ENCODE peak calls at places on chromosomes 5 and 9, in six cellular contexts. Y, F, D, X, J and G are unnamed samples.

GRCh38 chr5:128566170-128566569 is 28.1 kb upstream of the FBN2 start:
- DNase-seq in Y (no peak), F (no peak), D (no peak), X (no peak), J (no peak), G (no peak)

GRCh38 chr5:174624754-174625506 is 99.5 kb upstream of the MSX2 start:
- DNase-seq in Y (no peak), F (no peak), D (no peak), X (no peak), J (no peak), G (no peak)

GRCh38 chr5:131381792-131382191 is 117.9 kb downstream of the CDC42SE2 start:
- DNase-seq in Y (no peak), F (no peak), D (no peak), X (no peak), J (no peak), G (no peak)

GRCh38 chr5:96633820-96634219 is 28.4 kb upstream of the CAST start:
- DNase-seq in Y (no peak), F (no peak), D (no peak), X (no peak), J (no peak), G (no peak)

GRCh38 chr9:70563437-70564204 is 149.2 kb upstream of the KLF9 start:
- DNase-seq in Y (no peak), F (no peak), D (no peak), X (no peak), J (no peak), G (no peak)

GRCh38 chr5:172065431-172066065 is 59.1 kb upstream of the FBXW11 start:
- DNase-seq in Y (no peak), F (no peak), D (no peak), X (no peak), J (no peak), G (no peak)

GRCh38 chr5:142506046-142506445 is 179.8 kb downstream of the FGF1 start:
- DNase-seq in Y (no peak), F (no peak), D (no peak), X (no peak), J (no peak), G (no peak)

GRCh38 chr9:16133556-16134227 is 580.8 kb downstream of the CCDC171 start:
- DNase-seq in Y (no peak), F (no peak), D (peak), X (no peak), J (peak), G (peak)

GRCh38 chr9:137266162-137266527 is 11.0 kb downstream of the NELFB start:
- DNase-seq in Y (no peak), F (no peak), D (no peak), X (no peak), J (no peak), G (no peak)

GRCh38 chr9:135736979-135737839 is 35.2 kb downstream of the KCNT1 start:
- DNase-seq in Y (no peak), F (no peak), D (no peak), X (peak), J (no peak), G (no peak)

GRCh38 chr5:14948341-14948830 is 76.8 kb upstream of the ANKH start:
- DNase-seq in Y (no peak), F (no peak), D (no peak), X (no peak), J (no peak), G (no peak)

GRCh38 chr5:137015540-137016116 is 483.5 kb downstream of the SPOCK1 start:
- DNase-seq in Y (no peak), F (no peak), D (no peak), X (no peak), J (no peak), G (no peak)

GRCh38 chr5:989961-990530 is 18.6 kb upstream of the NKD2 start:
- DNase-seq in Y (no peak), F (no peak), D (no peak), X (no peak), J (no peak), G (peak)

GRCh38 chr5:160397492-160397891 is 2.4 kb downstream of the FAM200C start:
- DNase-seq in Y (no peak), F (no peak), D (no peak), X (no peak), J (no peak), G (no peak)

GRCh38 chr5:458547-459353 is 15.8 kb downstream of the EXOC3 start:
- DNase-seq in Y (no peak), F (no peak), D (no peak), X (no peak), J (no peak), G (no peak)

GRCh38 chr9:104279535-104280215 is 185.6 kb downstream of the SMC2 start:
- DNase-seq in Y (no peak), F (no peak), D (no peak), X (no peak), J (no peak), G (no peak)

GRCh38 chr9:134367796-134368490 is 41.7 kb downstream of the RXRA start:
- DNase-seq in Y (no peak), F (no peak), D (no peak), X (no peak), J (no peak), G (no peak)

GRCh38 chr5:141208478-141208877 is at the start of gene PCDHB12:
- DNase-seq in Y (no peak), F (peak), D (no peak), X (no peak), J (no peak), G (no peak)

GRCh38 chr9:130912932-130913598 is 16.5 kb upstream of the QRFP start:
- DNase-seq in Y (no peak), F (peak), D (no peak), X (peak), J (no peak), G (peak)

GRCh38 chr9:137070906-137071275 is 534 bp upstream of the SAPCD2 start:
- DNase-seq in Y (no peak), F (no peak), D (no peak), X (peak), J (no peak), G (peak)

GRCh38 chr5:35029333-35029732 is 18.4 kb downstream of the AGXT2 start:
- DNase-seq in Y (no peak), F (no peak), D (no peak), X (no peak), J (no peak), G (no peak)

GRCh38 chr5:177116631-177117373 is 16.8 kb upstream of the NSD1 start:
- DNase-seq in Y (peak), F (peak), D (no peak), X (peak), J (no peak), G (peak)

GRCh38 chr9:37309136-37309535 is 113.4 kb upstream of the GRHPR start:
- DNase-seq in Y (no peak), F (no peak), D (no peak), X (no peak), J (peak), G (no peak)

GRCh38 chr9:1454980-1455367 is 404.8 kb downstream of the DMRT2 start:
- DNase-seq in Y (no peak), F (no peak), D (no peak), X (no peak), J (no peak), G (no peak)

GRCh38 chr9:106075568-106075967 is 381.2 kb downstream of the TMEM38B start:
- DNase-seq in Y (no peak), F (no peak), D (no peak), X (no peak), J (no peak), G (no peak)

GRCh38 chr5:173802670-173803165 is 85.4 kb upstream of the CPEB4 start:
- DNase-seq in Y (no peak), F (no peak), D (no peak), X (no peak), J (no peak), G (no peak)

GRCh38 chr9:123168526-123168925 is 99.9 kb downstream of the STRBP start:
- DNase-seq in Y (no peak), F (peak), D (no peak), X (no peak), J (no peak), G (no peak)

GRCh38 chr5:41509399-41510175 is 814 bp downstream of the PLCXD3 start:
- DNase-seq in Y (no peak), F (peak), D (no peak), X (no peak), J (no peak), G (no peak)

GRCh38 chr9:105355810-105356209 is 92.0 kb upstream of the FSD1L start:
- DNase-seq in Y (no peak), F (no peak), D (peak), X (no peak), J (no peak), G (no peak)

GRCh38 chr9:112750767-112751058 is 153 bp downstream of the SNX30 start:
- DNase-seq in Y (no peak), F (no peak), D (no peak), X (no peak), J (no peak), G (no peak)

GRCh38 chr5:128304791-128305190 is 221.2 kb downstream of the SLC12A2 start:
- DNase-seq in Y (no peak), F (no peak), D (no peak), X (no peak), J (no peak), G (no peak)